ENCODE peak calls at places on chromosomes 6 and 20, in eight cellular contexts. D is Caki2, T is OCI-LY7, H is astrocyte of the spinal cord, X is H54, I is NCI-H2171 treated with DMSO at 0.1 percent for 48 hours, C is kidney tubule cell, Y is ACHN. F is an unnamed sample.

GRCh38 chr6:1390805-1391511 is 1.6 kb downstream of the FOXF2 start:
- DNase-seq in D (no peak), T (no peak), H (no peak), X (no peak), I (no peak), C (peak), Y (no peak), F (no peak)

GRCh38 chr6:90294989-90295853 is 1.4 kb downstream of the BACH2 start:
- DNase-seq in D (peak), T (peak), H (peak), X (no peak), I (peak), C (peak), Y (peak), F (no peak)

GRCh38 chr20:5513975-5514516 is 197.3 kb upstream of the PROKR2 start:
- DNase-seq in D (peak), T (no peak), H (peak), X (no peak), I (no peak), C (peak), Y (no peak), F (no peak)

GRCh38 chr20:47535994-47536393 is 34.3 kb downstream of the NCOA3 start:
- DNase-seq in D (no peak), T (no peak), H (no peak), X (no peak), I (no peak), C (no peak), Y (no peak), F (no peak)

GRCh38 chr20:41072099-41072798 is 43.6 kb downstream of the TOP1 start:
- DNase-seq in D (no peak), T (no peak), H (peak), X (no peak), I (no peak), C (peak), Y (no peak), F (no peak)

GRCh38 chr6:12147557-12148316 is 135.6 kb downstream of the HIVEP1 start:
- DNase-seq in D (no peak), T (no peak), H (peak), X (no peak), I (no peak), C (no peak), Y (no peak), F (no peak)

GRCh38 chr20:5748246-5748645 is 2.0 kb upstream of the SHLD1 start:
- DNase-seq in D (no peak), T (no peak), H (no peak), X (no peak), I (no peak), C (no peak), Y (no peak), F (no peak)

GRCh38 chr6:141152951-141153350 is 979.8 kb upstream of the GJE1 start:
- DNase-seq in D (no peak), T (no peak), H (peak), X (no peak), I (peak), C (no peak), Y (no peak), F (no peak)

GRCh38 chr6:137982418-137983189 is 115.5 kb downstream of the TNFAIP3 start:
- DNase-seq in D (no peak), T (no peak), H (no peak), X (no peak), I (no peak), C (peak), Y (no peak), F (no peak)

GRCh38 chr6:149907317-149907716 is 9.4 kb upstream of the RAET1E start:
- DNase-seq in D (no peak), T (no peak), H (no peak), X (no peak), I (no peak), C (no peak), Y (no peak), F (no peak)

GRCh38 chr20:16615199-16615598 is 42.0 kb upstream of the KIF16B start:
- DNase-seq in D (no peak), T (no peak), H (peak), X (no peak), I (peak), C (no peak), Y (no peak), F (no peak)